ENCODE peak calls at places on chromosomes 7 and 10, in eight cellular contexts. N is NCI-H1694 treated with DMSO at 0.1 percent for 48 hours; P is RPMI7951; T is G401; C is LoVo; Q is T-helper 1 cell; R is NCI-H510A; Z is activated CD4-positive, CD25-positive, alpha-beta regulatory T cell. E is an unnamed sample.

GRCh38 chr10:46553238-46554049 is 3.0 kb downstream of the GPRIN2 start:
- DNase-seq in N (no peak), P (no peak), T (no peak), C (no peak), Q (no peak), R (no peak), Z (no peak), E (no peak)

GRCh38 chr10:50373821-50374501 is 122.6 kb upstream of the ASAH2 start:
- DNase-seq in N (no peak), P (no peak), T (peak; percentile 38), C (no peak), Q (no peak), R (no peak), Z (no peak), E (no peak)

GRCh38 chr7:106552645-106553445 is 108.1 kb downstream of the CCDC71L start:
- DNase-seq in N (peak; percentile 13), P (no peak), T (no peak), C (no peak), Q (no peak), R (no peak), Z (no peak), E (no peak)

GRCh38 chr7:46145412-46145811 is 224.3 kb upstream of the IGFBP3 start:
- DNase-seq in N (no peak), P (peak; percentile 94), T (peak; percentile 50), C (peak; percentile 52), Q (no peak), R (no peak), Z (no peak), E (no peak)

GRCh38 chr7:128745706-128746105 is 6.5 kb downstream of the CALU start:
- DNase-seq in N (no peak), P (no peak), T (no peak), C (no peak), Q (no peak), R (no peak), Z (no peak), E (no peak)

GRCh38 chr10:102302611-102303010 is 57.3 kb downstream of the GBF1 start:
- DNase-seq in N (no peak), P (no peak), T (no peak), C (no peak), Q (no peak), R (no peak), Z (no peak), E (no peak)

GRCh38 chr7:19752045-19752444 is 21.4 kb downstream of the TMEM196 start:
- DNase-seq in N (no peak), P (no peak), T (no peak), C (no peak), Q (no peak), R (no peak), Z (no peak), E (no peak)

GRCh38 chr7:47526466-47526865 is 55.4 kb downstream of the TNS3 start:
- DNase-seq in N (no peak), P (no peak), T (no peak), C (no peak), Q (no peak), R (no peak), Z (no peak), E (no peak)

GRCh38 chr7:64876792-64877713 is 26.0 kb upstream of the ZNF273 start:
- DNase-seq in N (peak; percentile 13), P (peak; percentile 15), T (peak; percentile 86), C (no peak), Q (peak; percentile 32), R (no peak), Z (peak; percentile 17), E (no peak)

GRCh38 chr10:28254290-28254985 is 48.4 kb downstream of the MPP7 start:
- DNase-seq in N (no peak), P (peak; percentile 11), T (peak; percentile 77), C (no peak), Q (no peak), R (no peak), Z (no peak), E (no peak)

GRCh38 chr7:79880312-79880711 is 254.3 kb upstream of the GNAI1 start:
- DNase-seq in N (peak; percentile 90), P (no peak), T (peak; percentile 90), C (no peak), Q (no peak), R (no peak), Z (no peak), E (no peak)

GRCh38 chr10:102118867-102119266 is 1.3 kb downstream of the LDB1 start:
- DNase-seq in N (no peak), P (peak; percentile 35), T (peak; percentile 42), C (no peak), Q (no peak), R (no peak), Z (no peak), E (no peak)

GRCh38 chr10:120278069-120278468 is 179.0 kb upstream of the PLPP4 start:
- DNase-seq in N (no peak), P (no peak), T (no peak), C (no peak), Q (no peak), R (no peak), Z (no peak), E (no peak)

GRCh38 chr10:102119417-102120141 is 589 bp downstream of the LDB1 start:
- DNase-seq in N (peak; percentile 30), P (peak; percentile 59), T (peak; percentile 78), C (peak; percentile 25), Q (no peak), R (no peak), Z (no peak), E (no peak)

GRCh38 chr10:117477961-117478670 is 64.4 kb upstream of the EMX2 start:
- DNase-seq in N (no peak), P (peak; percentile 74), T (no peak), C (peak; percentile 52), Q (no peak), R (no peak), Z (no peak), E (no peak)

GRCh38 chr7:128398016-128398840 is 11.6 kb downstream of the IMPDH1 start:
- DNase-seq in N (peak; percentile 22), P (peak; percentile 43), T (peak; percentile 61), C (peak; percentile 39), Q (no peak), R (no peak), Z (no peak), E (no peak)

GRCh38 chr7:90309872-90310271 is 11.2 kb downstream of the FAM237B start:
- DNase-seq in N (no peak), P (no peak), T (no peak), C (no peak), Q (no peak), R (no peak), Z (no peak), E (no peak)

GRCh38 chr7:45663167-45663921 is 89.2 kb downstream of the ADCY1 start:
- DNase-seq in N (no peak), P (peak; percentile 20), T (no peak), C (no peak), Q (no peak), R (no peak), Z (no peak), E (no peak)

GRCh38 chr7:157673573-157673972 is 336.8 kb downstream of the DNAJB6 start:
- DNase-seq in N (no peak), P (no peak), T (no peak), C (no peak), Q (no peak), R (no peak), Z (no peak), E (no peak)

GRCh38 chr7:75584385-75584784 is 92.3 kb downstream of the SPDYE5 start:
- DNase-seq in N (no peak), P (no peak), T (no peak), C (no peak), Q (no peak), R (no peak), Z (no peak), E (no peak)

GRCh38 chr7:155972651-155973349 is 160.5 kb upstream of the SHH start:
- DNase-seq in N (no peak), P (no peak), T (no peak), C (no peak), Q (no peak), R (no peak), Z (no peak), E (no peak)